ENCODE peak calls at places on chromosomes 2 and 18, in eight cellular contexts. D is choroid plexus epithelial cell, R is fibroblast of mammary gland, S is epithelial cell of prostate, U is activated T-cell treated with anti-CD3 and anti-CD28 coated beads for 1 hour, A is B cell, C is brain microvascular endothelial cell, O is NCI-H1694 treated with DMSO at 0.1 percent for 48 hours. W is an unnamed sample.

GRCh38 chr2:44730583-44730982 is 210.9 kb upstream of the SIX3 start:
- DNase-seq in D (no peak), R (no peak), S (no peak), U (no peak), A (no peak), C (no peak), O (no peak), W (no peak)

GRCh38 chr2:41880561-41881243 is 167.1 kb upstream of the PKDCC start:
- DNase-seq in D (no peak), R (no peak), S (no peak), U (no peak), A (no peak), C (no peak), O (no peak), W (no peak)

GRCh38 chr2:15965564-15966019 is 25.2 kb downstream of the MYCN start:
- DNase-seq in D (no peak), R (no peak), S (no peak), U (peak), A (no peak), C (no peak), O (no peak), W (no peak)

GRCh38 chr2:44578401-44579135 is 216.8 kb downstream of the CAMKMT start:
- DNase-seq in D (peak), R (peak), S (no peak), U (no peak), A (peak), C (peak), O (no peak), W (peak)

GRCh38 chr2:33033524-33034150 is 86.9 kb downstream of the LTBP1 start:
- DNase-seq in D (peak), R (peak), S (no peak), U (no peak), A (no peak), C (peak), O (peak), W (no peak)

GRCh38 chr2:194090251-194090905 is 1566.6 kb upstream of the SLC39A10 start:
- DNase-seq in D (no peak), R (no peak), S (no peak), U (no peak), A (no peak), C (no peak), O (no peak), W (no peak)

GRCh38 chr2:217920879-217921603 is 81.8 kb downstream of the TNS1 start:
- DNase-seq in D (no peak), R (no peak), S (no peak), U (no peak), A (no peak), C (no peak), O (no peak), W (no peak)

GRCh38 chr2:237125967-237126366 is 40.3 kb downstream of the COPS8 start:
- DNase-seq in D (no peak), R (no peak), S (no peak), U (no peak), A (no peak), C (no peak), O (no peak), W (no peak)

GRCh38 chr2:195559431-195559914 is 97.6 kb upstream of the SLC39A10 start:
- DNase-seq in D (peak), R (peak), S (peak), U (peak), A (peak), C (peak), O (no peak), W (peak)

GRCh38 chr2:113894156-113894743 is 4.4 kb downstream of the ACTR3 start:
- DNase-seq in D (peak), R (peak), S (peak), U (no peak), A (no peak), C (peak), O (no peak), W (no peak)

GRCh38 chr18:34738173-34738894 is 28.2 kb downstream of the DTNA start:
- DNase-seq in D (peak), R (no peak), S (peak), U (no peak), A (no peak), C (peak), O (no peak), W (no peak)

GRCh38 chr2:27622921-27623384 is 5.9 kb downstream of the CCDC121 start:
- DNase-seq in D (peak), R (peak), S (no peak), U (no peak), A (no peak), C (peak), O (no peak), W (no peak)

W was measured in GM13976.